ENCODE peak calls at places on chromosomes 3 and 15, in ten cellular contexts. N is GM13976; V is OCI-LY7; E is BE2C; S is lower leg skin; T is AG09309; Z is foreskin fibroblast; I is Calu3; O is CD4-positive, alpha-beta T cell; B is heart left ventricle. W is an unnamed sample.

GRCh38 chr3:58530354-58530865 is 6.6 kb downstream of the ACOX2 start:
- DNase-seq in N (peak), V (no peak), E (no peak), S (peak), T (no peak), Z (no peak), I (no peak), O (no peak), B (no peak), W (no peak)

GRCh38 chr3:138112362-138112761 is 3.0 kb downstream of the DZIP1L start:
- DNase-seq in N (no peak), V (no peak), E (no peak), S (no peak), T (no peak), Z (peak), I (no peak), O (no peak), B (no peak), W (no peak)

GRCh38 chr3:196419386-196419785 is 12.8 kb downstream of the UBXN7 start:
- DNase-seq in N (no peak), V (no peak), E (no peak), S (no peak), T (no peak), Z (no peak), I (no peak), O (no peak), B (no peak), W (no peak)

GRCh38 chr3:32046102-32046501 is 60.3 kb upstream of the GPD1L start:
- DNase-seq in N (no peak), V (no peak), E (no peak), S (no peak), T (no peak), Z (no peak), I (no peak), O (no peak), B (no peak), W (no peak)

GRCh38 chr3:40450438-40450837 is 6.7 kb upstream of the RPL14 start:
- DNase-seq in N (no peak), V (no peak), E (no peak), S (no peak), T (no peak), Z (no peak), I (no peak), O (no peak), B (no peak), W (no peak)

GRCh38 chr15:33132722-33133345 is 61.7 kb downstream of the FMN1 start:
- DNase-seq in N (no peak), V (peak), E (peak), S (no peak), T (peak), Z (peak), I (peak), O (no peak), B (no peak), W (peak)

GRCh38 chr15:28132524-28133275 is 33.6 kb upstream of the OCA2 start:
- DNase-seq in N (no peak), V (no peak), E (no peak), S (peak), T (no peak), Z (peak), I (no peak), O (no peak), B (no peak), W (no peak)

GRCh38 chr3:52534281-52535183 is 875 bp upstream of the NT5DC2 start:
- DNase-seq in N (no peak), V (peak), E (no peak), S (peak), T (no peak), Z (peak), I (no peak), O (peak), B (no peak), W (no peak)

GRCh38 chr15:77027111-77027696 is 32.3 kb downstream of the PSTPIP1 start:
- DNase-seq in N (no peak), V (no peak), E (peak), S (peak), T (no peak), Z (no peak), I (no peak), O (peak), B (peak), W (peak)

GRCh38 chr3:18153571-18154173 is 271.5 kb downstream of the SATB1 start:
- DNase-seq in N (no peak), V (no peak), E (no peak), S (no peak), T (peak), Z (peak), I (peak), O (no peak), B (no peak), W (no peak)

GRCh38 chr3:16410659-16411058 is 102.8 kb downstream of the RFTN1 start:
- DNase-seq in N (no peak), V (no peak), E (no peak), S (peak), T (no peak), Z (no peak), I (no peak), O (no peak), B (no peak), W (no peak)

GRCh38 chr3:51283421-51283820 is 101.7 kb upstream of the MANF start:
- DNase-seq in N (no peak), V (no peak), E (no peak), S (no peak), T (no peak), Z (no peak), I (no peak), O (no peak), B (no peak), W (no peak)

GRCh38 chr3:171951597-171951996 is 87.8 kb upstream of the FNDC3B start:
- DNase-seq in N (no peak), V (no peak), E (no peak), S (no peak), T (no peak), Z (no peak), I (no peak), O (no peak), B (no peak), W (no peak)

GRCh38 chr3:43699864-43700263 is 9.1 kb downstream of the ABHD5 start:
- DNase-seq in N (peak), V (peak), E (no peak), S (no peak), T (no peak), Z (peak), I (peak), O (no peak), B (no peak), W (peak)

GRCh38 chr3:127985655-127986225 is 66.5 kb upstream of the SEC61A1 start:
- DNase-seq in N (no peak), V (no peak), E (no peak), S (no peak), T (no peak), Z (no peak), I (no peak), O (no peak), B (no peak), W (no peak)

GRCh38 chr3:177521305-177521704 is 324.0 kb upstream of the TBL1XR1 start:
- DNase-seq in N (no peak), V (peak), E (no peak), S (no peak), T (no peak), Z (no peak), I (peak), O (no peak), B (no peak), W (no peak)

GRCh38 chr3:25420168-25420567 is 7.9 kb upstream of the RARB start:
- DNase-seq in N (no peak), V (no peak), E (no peak), S (no peak), T (no peak), Z (no peak), I (no peak), O (no peak), B (no peak), W (no peak)

GRCh38 chr15:57377478-57377847 is 1.2 kb downstream of the CGNL1 start:
- DNase-seq in N (no peak), V (no peak), E (no peak), S (no peak), T (no peak), Z (no peak), I (peak), O (no peak), B (no peak), W (no peak)

GRCh38 chr15:32873292-32874114 is 155.7 kb downstream of the GREM1 start:
- DNase-seq in N (no peak), V (no peak), E (no peak), S (no peak), T (no peak), Z (no peak), I (no peak), O (no peak), B (no peak), W (no peak)

GRCh38 chr3:69255928-69256327 is 130.0 kb downstream of the FRMD4B start:
- DNase-seq in N (no peak), V (no peak), E (peak), S (no peak), T (no peak), Z (no peak), I (no peak), O (no peak), B (no peak), W (no peak)

GRCh38 chr15:90496791-90497190 is 32.9 kb upstream of the CRTC3 start:
- DNase-seq in N (no peak), V (no peak), E (no peak), S (no peak), T (no peak), Z (no peak), I (no peak), O (no peak), B (no peak), W (no peak)

GRCh38 chr15:83815506-83815905 is 161.6 kb downstream of the ADAMTSL3 start:
- DNase-seq in N (no peak), V (no peak), E (no peak), S (no peak), T (no peak), Z (no peak), I (no peak), O (no peak), B (no peak), W (no peak)

GRCh38 chr3:45104715-45105711 is 41.2 kb downstream of the CDCP1 start:
- DNase-seq in N (no peak), V (no peak), E (no peak), S (peak), T (no peak), Z (peak), I (no peak), O (no peak), B (no peak), W (peak)

GRCh38 chr3:144942093-144942492 is 970.5 kb downstream of the DIPK2A start:
- DNase-seq in N (no peak), V (no peak), E (no peak), S (no peak), T (no peak), Z (peak), I (no peak), O (no peak), B (no peak), W (no peak)

GRCh38 chr3:71006810-71007785 is 576.4 kb downstream of the FOXP1 start:
- DNase-seq in N (peak), V (peak), E (no peak), S (no peak), T (no peak), Z (no peak), I (peak), O (no peak), B (no peak), W (no peak)

GRCh38 chr15:79943820-79944219 is 27.2 kb downstream of the BCL2A1 start:
- DNase-seq in N (peak), V (no peak), E (no peak), S (no peak), T (no peak), Z (peak), I (no peak), O (no peak), B (no peak), W (no peak)

GRCh38 chr15:53869044-53869805 is 109.0 kb upstream of the UNC13C start:
- DNase-seq in N (no peak), V (no peak), E (peak), S (no peak), T (no peak), Z (no peak), I (no peak), O (no peak), B (no peak), W (no peak)

GRCh38 chr3:39542588-39542988 is 75.1 kb downstream of the MOBP start:
- DNase-seq in N (no peak), V (no peak), E (no peak), S (no peak), T (no peak), Z (no peak), I (no peak), O (no peak), B (no peak), W (no peak)

GRCh38 chr3:194572944-194573491 is 60.2 kb downstream of the TMEM44 start:
- DNase-seq in N (no peak), V (no peak), E (no peak), S (no peak), T (no peak), Z (no peak), I (no peak), O (no peak), B (no peak), W (no peak)

GRCh38 chr3:190059242-190059590 is 61.5 kb downstream of the P3H2 start:
- DNase-seq in N (no peak), V (no peak), E (no peak), S (no peak), T (no peak), Z (peak), I (no peak), O (no peak), B (no peak), W (no peak)

GRCh38 chr15:31326729-31327673 is at the start of gene KLF13:
- DNase-seq in N (peak), V (no peak), E (peak), S (peak), T (no peak), Z (peak), I (no peak), O (peak), B (no peak), W (peak)

GRCh38 chr15:98142584-98142983 is 182.1 kb downstream of the ARRDC4 start:
- DNase-seq in N (no peak), V (no peak), E (no peak), S (no peak), T (no peak), Z (no peak), I (no peak), O (no peak), B (no peak), W (no peak)
- TF ChIP-seq CTCF in N (no peak), V (peak), E (peak), S (no peak), T (no peak), Z (peak), I (no peak), O (no peak), B (no peak), W (no peak)

DNA sequence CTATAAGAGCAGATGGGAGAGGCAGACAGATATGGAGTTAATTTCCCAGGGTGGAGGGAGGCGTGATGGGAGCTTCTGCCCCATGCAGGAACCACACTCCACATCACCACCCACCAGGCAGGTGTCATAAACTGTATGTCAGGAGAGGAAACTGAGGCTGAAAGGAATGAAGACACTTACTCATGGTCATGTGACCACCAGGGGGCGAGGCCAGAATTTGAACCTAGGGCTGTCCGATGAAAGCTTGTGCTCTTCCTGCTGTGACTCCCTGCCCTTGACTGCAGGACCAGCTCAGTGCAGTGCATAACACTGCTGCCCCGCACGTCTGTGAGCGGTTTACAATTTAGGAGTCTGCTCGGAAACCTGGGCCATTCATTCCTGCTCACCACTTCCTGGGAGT is 28.8 kb downstream of the NUP210 start:
- DNase-seq in N (no peak), V (peak), E (no peak), S (no peak), T (no peak), Z (no peak), I (no peak), O (peak), B (no peak), W (peak)
- TF ChIP-seq CTCF in N (no peak), V (peak), E (no peak), S (no peak), T (no peak), Z (no peak), I (no peak), O (peak), B (no peak), W (peak)

GRCh38 chr15:68334661-68335124 is 57.1 kb downstream of the FEM1B start:
- DNase-seq in N (no peak), V (no peak), E (no peak), S (no peak), T (peak), Z (no peak), I (no peak), O (no peak), B (no peak), W (no peak)
- TF ChIP-seq CTCF in N (no peak), V (no peak), E (no peak), S (no peak), T (peak), Z (no peak), I (no peak), O (no peak), B (peak), W (no peak)

DNA sequence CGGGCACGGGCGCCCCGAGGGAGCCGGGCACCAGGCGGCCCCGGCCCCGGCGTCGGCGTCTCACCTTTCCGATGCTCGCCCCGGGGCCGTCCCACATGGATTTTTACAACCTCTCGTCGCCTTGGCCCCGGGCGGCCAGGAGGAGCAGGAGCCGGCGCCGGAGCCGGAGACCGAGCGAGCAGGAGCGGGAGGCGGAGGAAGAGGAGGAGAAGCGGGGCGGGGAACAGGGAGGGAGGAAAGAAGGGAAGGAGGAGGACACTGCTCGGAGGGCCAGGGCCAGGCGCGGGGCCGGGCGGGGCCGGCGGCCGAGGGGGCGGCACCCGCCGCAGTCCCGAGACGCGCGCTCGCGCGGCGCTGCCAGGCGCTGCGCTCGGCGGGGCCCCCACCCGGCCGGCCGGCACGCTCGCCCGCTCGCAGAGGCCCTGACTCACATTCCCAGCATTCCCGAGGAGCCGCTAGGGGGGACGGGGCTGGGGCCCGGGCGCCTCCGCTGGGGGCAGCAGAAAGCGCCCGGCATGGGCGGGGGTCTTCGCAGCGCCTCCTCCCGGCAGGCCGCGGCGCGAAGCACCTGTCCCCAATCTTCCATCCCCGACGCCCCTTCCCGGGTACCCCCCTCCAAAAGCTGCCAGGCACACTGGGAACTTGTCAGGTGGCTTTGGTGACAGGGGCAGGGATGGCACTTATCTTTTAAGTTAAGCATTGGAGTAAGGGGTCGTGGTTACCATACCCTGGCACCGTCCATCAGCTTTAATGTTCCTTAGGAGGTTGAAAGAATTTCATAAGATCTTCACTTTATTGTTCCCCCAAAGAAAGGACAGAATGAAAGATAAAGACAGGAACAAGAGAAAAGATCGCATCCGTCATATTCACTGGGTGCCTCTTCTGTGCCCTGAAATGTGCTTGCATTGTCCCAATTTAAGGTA is at the start of gene ERC2:
- DNase-seq in N (no peak), V (no peak), E (peak), S (no peak), T (no peak), Z (peak), I (peak), O (no peak), B (peak), W (no peak)
- TF ChIP-seq CTCF in N (no peak), V (no peak), E (peak), S (no peak), T (no peak), Z (no peak), I (peak), O (no peak), B (peak), W (no peak)

W was measured in activated CD8-positive, alpha-beta T cell treated with anti-CD3 and anti-CD28 coated beads for 36 hours.